ENCODE peak calls at places on chromosomes 16 and 17, in eight cellular contexts. Y, G, T, R, F, Q, I and M are unnamed samples.

GRCh38 chr16:49495151-49495566 is 121.6 kb downstream of the C16orf78 start:
- DNase-seq in G (no peak), T (no peak), F (no peak), Y (no peak), Q (no peak), R (no peak), I (no peak), M (no peak)

GRCh38 chr16:25734473-25735100 is 42.8 kb downstream of the HS3ST4 start:
- DNase-seq in F (no peak), I (no peak), G (no peak), Q (no peak), Y (no peak), T (no peak), R (no peak), M (no peak)

GRCh38 chr17:35286120-35286781 is 43.4 kb downstream of the SLFN5 start:
- DNase-seq in Q (no peak), R (no peak), T (peak; percentile 23), F (no peak), G (no peak), I (no peak), Y (no peak), M (no peak)

GRCh38 chr17:49996121-49996494 is 1.1 kb upstream of the DLX3 start:
- DNase-seq in Y (no peak), F (no peak), G (no peak), T (no peak), Q (peak; percentile 36), I (no peak), R (no peak), M (no peak)

GRCh38 chr17:60249517-60249826 is 99.7 kb downstream of the CA4 start:
- DNase-seq in R (no peak), Q (peak; percentile 5), I (no peak), G (no peak), F (no peak), T (no peak), Y (no peak), M (no peak)

GRCh38 chr16:1863681-1864460 is 8.1 kb downstream of the MEIOB start:
- DNase-seq in G (no peak), Y (no peak), I (peak; percentile 44), T (peak; percentile 34), R (peak; percentile 44), F (peak; percentile 55), Q (peak; percentile 38), M (no peak)

GRCh38 chr16:11582157-11582814 is 4.4 kb downstream of the LITAF start:
- DNase-seq in T (no peak), G (no peak), F (no peak), I (no peak), Q (no peak), R (no peak), Y (no peak), M (no peak)

GRCh38 chr17:67995568-67996191 is 589 bp downstream of the C17orf58 start:
- DNase-seq in Q (peak; percentile 65), R (no peak), T (peak; percentile 9), F (peak; percentile 14), I (peak; percentile 52), Y (no peak), G (no peak), M (no peak)

GRCh38 chr17:42132941-42133340 is 10.3 kb downstream of the HSPB9 start:
- DNase-seq in F (peak; percentile 73), Y (peak; percentile 48), R (no peak), G (peak; percentile 79), Q (no peak), I (no peak), T (peak; percentile 88), M (peak; percentile 75)

GRCh38 chr17:76725580-76726230 is 701 bp downstream of the JMJD6 start:
- DNase-seq in I (peak; percentile 66), F (no peak), Y (peak; percentile 50), T (peak; percentile 46), Q (no peak), G (peak; percentile 81), R (peak; percentile 58), M (no peak)

GRCh38 chr17:48161127-48161905 is 53.8 kb downstream of the SNX11 start:
- DNase-seq in F (no peak), Q (no peak), T (no peak), I (no peak), G (no peak), Y (no peak), R (no peak), M (no peak)

GRCh38 chr16:2475413-2476344 is 752 bp downstream of the TBC1D24 start:
- DNase-seq in R (no peak), Q (peak; percentile 61), Y (no peak), G (no peak), T (no peak), I (peak; percentile 34), F (no peak), M (no peak)

GRCh38 chr16:24052466-24053324 is 203.4 kb upstream of the CACNG3 start:
- DNase-seq in Y (no peak), G (no peak), F (no peak), Q (no peak), I (no peak), T (no peak), R (no peak), M (no peak)

GRCh38 chr17:82408938-82409318 is 9.2 kb upstream of the HEXD start:
- DNase-seq in R (no peak), F (no peak), Y (no peak), Q (no peak), T (no peak), I (no peak), G (no peak), M (no peak)

GRCh38 chr16:72896719-72897118 is 151.2 kb downstream of the ZFHX3 start:
- DNase-seq in Y (no peak), Q (no peak), F (no peak), T (no peak), G (no peak), I (no peak), R (no peak), M (no peak)

GRCh38 chr16:22670044-22670536 is 143.9 kb upstream of the HS3ST2 start:
- DNase-seq in Y (no peak), R (no peak), Q (no peak), F (no peak), T (no peak), I (no peak), G (no peak), M (no peak)

GRCh38 chr17:51493206-51493605 is 232.9 kb downstream of the UTP18 start:
- DNase-seq in I (no peak), R (no peak), Q (no peak), F (no peak), G (no peak), T (no peak), Y (no peak), M (no peak)

GRCh38 chr16:59042296-59042695 is 308.2 kb upstream of the GOT2 start:
- DNase-seq in I (no peak), T (no peak), Y (no peak), F (no peak), R (no peak), Q (no peak), G (peak; percentile 87), M (no peak)

GRCh38 chr16:85448557-85449194 is 164.4 kb upstream of the GSE1 start:
- DNase-seq in F (peak; percentile 31), G (peak; percentile 23), Y (peak; percentile 90), I (no peak), Q (no peak), T (no peak), R (no peak), M (peak; percentile 46)

GRCh38 chr16:14527411-14528044 is 102.5 kb downstream of the PARN start:
- DNase-seq in F (peak; percentile 91), T (peak; percentile 31), Y (no peak), R (peak; percentile 39), I (no peak), Q (no peak), G (no peak), M (no peak)

GRCh38 chr17:3796110-3796821 is 4.7 kb downstream of the ITGAE start:
- DNase-seq in R (no peak), I (no peak), G (no peak), Q (no peak), Y (no peak), F (no peak), T (peak; percentile 48), M (no peak)

GRCh38 chr16:72013389-72013788 is 4.8 kb downstream of the DHODH start:
- DNase-seq in F (peak; percentile 51), Y (no peak), G (no peak), R (no peak), Q (no peak), T (peak; percentile 28), I (peak; percentile 37), M (no peak)

GRCh38 chr16:1674751-1675664 is 3.1 kb upstream of the JPT2 start:
- DNase-seq in G (no peak), Q (no peak), T (peak; percentile 90), R (no peak), F (peak; percentile 58), I (no peak), Y (no peak), M (no peak)

GRCh38 chr16:4306439-4307214 is 9.2 kb upstream of the GLIS2 start:
- DNase-seq in Y (no peak), F (no peak), G (no peak), T (no peak), R (no peak), Q (peak; percentile 45), I (peak; percentile 30), M (peak; percentile 90)

GRCh38 chr16:27238016-27238587 is 30.5 kb downstream of the NSMCE1 start:
- DNase-seq in Q (no peak), T (no peak), G (peak; percentile 42), F (no peak), Y (peak; percentile 31), I (no peak), R (no peak), M (no peak)

GRCh38 chr17:48335858-48336500 is 94.0 kb downstream of the SKAP1 start:
- DNase-seq in Q (peak; percentile 51), R (peak; percentile 68), I (peak; percentile 53), F (peak; percentile 73), T (peak; percentile 62), Y (peak; percentile 64), G (no peak), M (peak; percentile 91)

GRCh38 chr17:32697728-32698625 is 178.9 kb downstream of the MYO1D start:
- DNase-seq in Y (no peak), G (no peak), Q (no peak), R (no peak), I (no peak), T (no peak), F (no peak), M (no peak)

GRCh38 chr16:24217456-24217855 is 38.7 kb upstream of the CACNG3 start:
- DNase-seq in F (no peak), Q (no peak), I (no peak), Y (no peak), T (no peak), G (no peak), R (no peak), M (no peak)

GRCh38 chr16:4323845-4324478 is 8.1 kb downstream of the GLIS2 start:
- DNase-seq in I (peak; percentile 79), Q (peak; percentile 74), F (peak; percentile 59), T (no peak), G (no peak), R (peak; percentile 64), Y (no peak), M (no peak)

GRCh38 chr17:64196626-64197025 is 66.4 kb downstream of the TEX2 start:
- DNase-seq in R (no peak), T (peak; percentile 79), I (no peak), Y (no peak), Q (no peak), G (no peak), F (peak; percentile 83), M (no peak)